ENCODE peak calls at places on chromosome 10, in six cellular contexts. E, T, H, B, W and I are unnamed samples.

GRCh38 chr10:117420768-117421167 is 45.5 kb upstream of the PDZD8 start:
- DNase-seq in E (no peak), T (no peak), H (no peak), B (no peak), W (no peak), I (no peak)

GRCh38 chr10:32990811-32991210 is 32.8 kb upstream of the ITGB1 start:
- DNase-seq in E (no peak), T (no peak), H (no peak), B (no peak), W (no peak), I (no peak)

GRCh38 chr10:121753726-121754476 is 155.7 kb upstream of the FGFR2 start:
- DNase-seq in E (no peak), T (no peak), H (peak), B (no peak), W (no peak), I (peak)

GRCh38 chr10:63268798-63269503 is 135.8 kb downstream of the NRBF2 start:
- DNase-seq in E (peak), T (peak), H (peak), B (peak), W (peak), I (peak)

GRCh38 chr10:106804992-106805391 is 359.5 kb downstream of the SORCS1 start:
- DNase-seq in E (no peak), T (no peak), H (no peak), B (no peak), W (no peak), I (no peak)

GRCh38 chr10:114110174-114110972 is 63.6 kb downstream of the CCDC186 start:
- DNase-seq in E (no peak), T (no peak), H (no peak), B (no peak), W (no peak), I (peak)

GRCh38 chr10:121335386-121335925 is 262.8 kb downstream of the FGFR2 start:
- DNase-seq in E (no peak), T (no peak), H (no peak), B (no peak), W (no peak), I (no peak)

GRCh38 chr10:81524467-81524866 is 350.5 kb upstream of the NRG3 start:
- DNase-seq in E (no peak), T (no peak), H (no peak), B (no peak), W (no peak), I (no peak)

GRCh38 chr10:77264107-77264506 is 373.5 kb downstream of the KCNMA1 start:
- DNase-seq in E (peak), T (no peak), H (no peak), B (no peak), W (no peak), I (peak)

GRCh38 chr10:117938104-117938503 is 108.6 kb downstream of the RAB11FIP2 start:
- DNase-seq in E (no peak), T (no peak), H (no peak), B (no peak), W (no peak), I (no peak)

GRCh38 chr10:99977916-99978315 is 31.8 kb downstream of the DNMBP start:
- DNase-seq in E (no peak), T (no peak), H (no peak), B (no peak), W (no peak), I (no peak)

GRCh38 chr10:99560277-99561126 is 27.8 kb downstream of the NKX2-3 start:
- DNase-seq in E (peak), T (no peak), H (peak), B (no peak), W (no peak), I (peak)

GRCh38 chr10:121927361-121927840 is 430 bp downstream of the ATE1 start:
- DNase-seq in E (peak), T (peak), H (peak), B (peak), W (no peak), I (peak)

GRCh38 chr10:35390441-35390840 is 54.1 kb downstream of the CCNY start:
- DNase-seq in E (no peak), T (no peak), H (no peak), B (no peak), W (no peak), I (no peak)

GRCh38 chr10:117004238-117004626 is 755 bp downstream of the SHTN1 start:
- DNase-seq in E (no peak), T (no peak), H (no peak), B (no peak), W (no peak), I (peak)

GRCh38 chr10:119608316-119609155 is 11.8 kb upstream of the TIAL1 start:
- DNase-seq in E (no peak), T (no peak), H (peak), B (peak), W (peak), I (peak)

GRCh38 chr10:97825020-97825739 is 24.5 kb upstream of the GOLGA7B start:
- DNase-seq in E (no peak), T (no peak), H (no peak), B (no peak), W (no peak), I (no peak)

GRCh38 chr10:23418051-23418681 is 20.7 kb upstream of the OTUD1 start:
- DNase-seq in E (no peak), T (no peak), H (no peak), B (no peak), W (no peak), I (no peak)